ENCODE peak calls at places on chromosome 17, in five cellular contexts. V is HFFc6, D is prostate gland, G is fibroblast of the aortic adventitia, H is AG09309. S is an unnamed sample.

GRCh38 chr17:71276071-71276470 is 844.7 kb upstream of the SOX9 start:
- DNase-seq in V (no peak), H (no peak), G (no peak), D (no peak), S (no peak)

GRCh38 chr17:56887552-56888467 is 26.0 kb downstream of the TRIM25 start:
- DNase-seq in G (no peak), H (no peak), D (no peak), V (no peak), S (no peak)

GRCh38 chr17:68660302-68660701 is 59.1 kb upstream of the FAM20A start:
- DNase-seq in H (no peak), D (no peak), G (no peak), V (no peak), S (no peak)

GRCh38 chr17:63082273-63082861 is 116.3 kb downstream of the TANC2 start:
- DNase-seq in V (peak; percentile 30), G (peak; percentile 82), D (no peak), H (peak; percentile 8), S (no peak)

GRCh38 chr17:65809366-65809765 is 247.9 kb upstream of the AXIN2 start:
- DNase-seq in V (no peak), G (no peak), D (no peak), H (no peak), S (no peak)

GRCh38 chr17:50560185-50560824 is at the start of gene CACNA1G:
- DNase-seq in D (peak; percentile 81), H (no peak), G (peak; percentile 72), V (peak; percentile 68), S (no peak)

GRCh38 chr17:71655542-71655941 is 465.3 kb upstream of the SOX9 start:
- DNase-seq in V (no peak), D (no peak), H (no peak), G (no peak), S (no peak)

GRCh38 chr17:78341559-78342437 is 18.1 kb downstream of the SOCS3 start:
- DNase-seq in G (peak; percentile 81), D (peak; percentile 47), V (peak; percentile 68), H (no peak), S (no peak)

GRCh38 chr17:44353656-44354331 is 8.7 kb downstream of the GRN start:
- DNase-seq in H (no peak), V (no peak), G (no peak), D (no peak), S (no peak)

GRCh38 chr17:49845210-49845782 is 2.6 kb downstream of the TAC4 start:
- DNase-seq in H (no peak), D (no peak), G (peak; percentile 22), V (no peak), S (no peak)

GRCh38 chr17:953767-954166 is 25.8 kb downstream of the NXN start:
- DNase-seq in H (no peak), D (no peak), V (no peak), G (no peak), S (no peak)
- TF ChIP-seq CTCF in H (no peak), D (no peak), V (no peak), G (no peak), S (no peak)

GRCh38 chr17:39261286-39261685 is 35.5 kb upstream of the STAC2 start:
- DNase-seq in V (no peak), H (no peak), G (no peak), D (no peak), S (no peak)
- TF ChIP-seq CTCF in V (peak; percentile 50), H (peak; percentile 20), G (peak; percentile 10), D (no peak), S (peak; percentile 4)

GRCh38 chr17:61683466-61683865 is 92.4 kb upstream of the NACA2 start:
- DNase-seq in H (no peak), V (no peak), D (no peak), G (no peak), S (no peak)
- TF ChIP-seq CTCF in H (no peak), V (no peak), D (no peak), G (no peak), S (no peak)

GRCh38 chr17:29119265-29119664 is 60.9 kb downstream of the MYO18A start:
- DNase-seq in V (no peak), G (no peak), D (no peak), H (no peak), S (no peak)

GRCh38 chr17:29116652-29117439 is 63.4 kb downstream of the MYO18A start:
- DNase-seq in G (peak; percentile 64), V (peak; percentile 27), H (no peak), D (peak; percentile 54), S (no peak)

GRCh38 chr17:29115435-29115834 is 64.8 kb downstream of the MYO18A start:
- DNase-seq in D (no peak), H (no peak), G (no peak), V (no peak), S (no peak)

GRCh38 chr17:29115906-29116651 is 64.1 kb downstream of the MYO18A start:
- DNase-seq in H (no peak), G (peak; percentile 46), D (no peak), V (peak; percentile 67), S (no peak)

GRCh38 chr17:29117440-29117753 is 62.8 kb downstream of the MYO18A start:
- DNase-seq in D (no peak), V (no peak), G (no peak), H (no peak), S (no peak)
- TF ChIP-seq CTCF in D (no peak), V (peak; percentile 77), G (no peak), H (no peak), S (no peak)

GRCh38 chr17:79977711-79978544 is 57.7 kb downstream of the TBC1D16 start:
- DNase-seq in G (no peak), D (no peak), V (no peak), H (no peak), S (no peak)

GRCh38 chr17:79977161-79977631 is 58.5 kb downstream of the TBC1D16 start:
- DNase-seq in H (no peak), G (no peak), D (no peak), V (no peak), S (no peak)

GRCh38 chr17:79975498-79976134 is 60.1 kb downstream of the TBC1D16 start:
- DNase-seq in H (no peak), V (no peak), D (no peak), G (no peak), S (no peak)

GRCh38 chr17:79976451-79976850 is 59.2 kb downstream of the TBC1D16 start:
- DNase-seq in G (no peak), H (no peak), D (no peak), V (no peak), S (no peak)

GRCh38 chr17:79974786-79975497 is 60.7 kb downstream of the TBC1D16 start:
- DNase-seq in H (no peak), G (no peak), V (no peak), D (no peak), S (no peak)
- TF ChIP-seq CTCF in H (peak; percentile 12), G (no peak), V (peak; percentile 54), D (no peak), S (peak; percentile 4)

GRCh38 chr17:43324205-43324893 is 74.4 kb upstream of the ARL4D start:
- DNase-seq in D (no peak), H (no peak), G (no peak), V (no peak), S (no peak)
- TF ChIP-seq CTCF in D (no peak), H (no peak), G (no peak), V (peak; percentile 8), S (peak; percentile 25)

GRCh38 chr17:76080207-76080933 is 1.4 kb downstream of the ZACN start:
- DNase-seq in D (no peak), H (no peak), G (no peak), V (no peak), S (no peak)

GRCh38 chr17:76078859-76079576 is at the start of gene ZACN:
- DNase-seq in G (no peak), H (no peak), V (no peak), D (no peak), S (no peak)

GRCh38 chr17:76080934-76081287 is 1.9 kb downstream of the ZACN start:
- DNase-seq in D (no peak), G (no peak), H (no peak), V (no peak), S (no peak)

GRCh38 chr17:76081295-76082210 is 2.6 kb downstream of the ZACN start:
- DNase-seq in D (no peak), H (no peak), V (no peak), G (no peak), S (no peak)

DNA sequence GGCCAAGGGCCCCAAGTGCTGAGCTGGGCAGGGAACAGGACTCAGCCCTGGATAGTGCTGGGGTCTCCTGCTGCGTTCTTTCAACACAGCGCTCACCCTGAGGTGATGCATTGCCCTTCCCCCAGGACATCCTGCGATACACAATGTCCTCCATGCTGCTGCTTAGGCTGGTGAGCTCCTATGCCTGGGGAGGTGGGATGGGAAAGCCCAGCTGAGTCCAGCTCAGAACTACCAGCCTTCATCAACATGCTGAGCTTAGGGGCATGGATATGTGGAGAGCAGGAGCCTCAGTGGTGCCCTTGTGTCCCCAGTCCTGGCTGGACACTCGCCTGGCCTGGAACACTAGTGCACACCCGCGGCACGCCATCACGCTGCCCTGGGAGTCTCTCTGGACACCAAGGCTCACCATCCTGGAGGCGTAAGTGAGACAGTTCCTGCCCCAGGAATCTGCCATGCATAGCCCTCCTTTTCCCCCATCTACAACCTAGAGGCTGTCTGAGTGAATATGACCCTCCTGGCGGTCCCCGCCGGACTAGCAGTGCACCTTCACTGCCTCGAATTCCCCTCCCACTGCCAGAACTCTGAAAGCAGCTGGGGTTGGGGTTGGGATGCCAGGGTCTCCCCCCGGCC is 710 bp downstream of the ZACN start:
- DNase-seq in G (no peak), H (no peak), D (no peak), V (no peak), S (no peak)
- TF ChIP-seq CTCF in G (peak; percentile 14), H (no peak), D (no peak), V (no peak), S (no peak)

GRCh38 chr17:81870155-81870977 is 771 bp downstream of the ARHGDIA start:
- DNase-seq in V (no peak), H (no peak), D (no peak), G (peak; percentile 52), S (no peak)

GRCh38 chr17:81868674-81869220 is 2.4 kb downstream of the ARHGDIA start:
- DNase-seq in D (no peak), G (peak; percentile 80), V (peak; percentile 82), H (peak; percentile 66), S (peak; percentile 76)

GRCh38 chr17:81869221-81870154 is 1.6 kb downstream of the ARHGDIA start:
- DNase-seq in V (no peak), G (peak; percentile 33), D (no peak), H (no peak), S (no peak)

GRCh38 chr17:81870978-81871386 is at the start of gene ARHGDIA:
- DNase-seq in G (no peak), H (no peak), D (no peak), V (no peak), S (no peak)

DNA sequence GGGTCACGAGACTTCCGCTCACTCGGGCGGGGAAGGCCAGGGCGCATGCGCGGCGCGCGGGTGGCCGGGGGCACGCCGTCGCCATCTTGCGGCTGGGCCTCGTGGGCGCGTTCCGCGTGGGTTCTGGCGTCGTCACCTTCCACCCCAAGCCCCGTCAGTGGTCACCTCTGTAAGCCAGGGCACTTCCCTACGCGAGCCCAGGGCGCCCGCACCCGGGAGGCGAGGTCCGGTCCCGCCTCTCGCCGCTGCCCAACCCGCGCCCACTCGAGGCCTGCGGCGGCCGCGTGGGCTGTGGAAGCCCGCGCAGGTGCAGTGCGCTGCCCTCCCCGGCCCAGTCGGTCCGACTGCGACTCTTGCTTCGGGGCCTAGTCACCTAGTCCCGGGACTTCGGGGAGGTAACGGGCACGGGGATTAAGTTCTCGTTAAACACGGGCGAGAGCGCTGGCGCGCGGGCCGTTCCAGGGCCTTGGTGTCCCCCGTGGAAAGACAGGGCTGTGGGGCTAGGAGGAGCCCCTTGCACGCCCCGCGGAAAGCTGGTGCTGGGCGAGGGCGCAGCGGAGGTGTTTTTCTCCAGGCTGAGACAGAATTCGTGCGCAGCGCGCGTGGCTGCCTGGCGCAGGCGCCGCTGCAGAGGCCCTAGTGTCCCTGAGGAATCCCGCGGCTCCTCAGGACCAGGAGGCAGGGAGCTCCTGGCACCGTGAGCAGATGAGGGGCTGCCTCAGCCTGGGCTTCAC is 417 bp upstream of the ARHGDIA start:
- DNase-seq in G (peak; percentile 84), V (peak; percentile 88), H (no peak), D (peak; percentile 90), S (peak; percentile 74)
- TF ChIP-seq CTCF in G (no peak), V (peak; percentile 65), H (no peak), D (peak; percentile 51), S (peak; percentile 21)

S was measured in AG09319.